ENCODE peak calls at places on chromosomes 16 and 17, in eight cellular contexts. V is stomach; F is T-cell; T is A172; X is HFF-Myc; Y is activated naive CD4-positive, alpha-beta T cell; B is pancreas; E is stimulated activated CD8-positive, alpha-beta memory T cell treated with anti-CD3 and anti-CD28 coated beads, Interleukin-4, amount 100 ng/mL, for 24 hours. C is an unnamed sample.

GRCh38 chr16:71507061-71507460 is 17.9 kb upstream of the ZNF19 start:
- DNase-seq in B (no peak), V (no peak), T (no peak), Y (no peak), F (no peak), X (no peak), E (no peak), C (no peak)

GRCh38 chr16:87570564-87570937 is 31.8 kb upstream of the JPH3 start:
- DNase-seq in T (no peak), Y (no peak), B (no peak), F (no peak), E (no peak), X (no peak), V (no peak), C (no peak)

GRCh38 chr17:57257911-57258885 is 1.9 kb downstream of the MSI2 start:
- DNase-seq in F (no peak), E (no peak), V (no peak), B (no peak), Y (no peak), T (no peak), X (no peak), C (peak)

GRCh38 chr17:79631640-79632431 is 21.0 kb upstream of the RBFOX3 start:
- DNase-seq in V (peak), T (no peak), Y (no peak), F (no peak), X (no peak), E (no peak), B (no peak), C (no peak)

GRCh38 chr17:80877095-80877828 is 114.4 kb upstream of the CHMP6 start:
- DNase-seq in B (no peak), Y (no peak), T (no peak), V (no peak), X (no peak), E (peak), F (no peak), C (peak)

GRCh38 chr17:38881600-38882191 is 11.8 kb downstream of the LASP1 start:
- DNase-seq in B (no peak), F (no peak), Y (no peak), T (no peak), V (peak), E (no peak), X (no peak), C (no peak)

GRCh38 chr17:17784599-17785264 is 52.1 kb downstream of the SREBF1 start:
- DNase-seq in T (no peak), X (no peak), Y (peak), V (peak), B (no peak), E (no peak), F (no peak), C (no peak)

GRCh38 chr17:37821025-37821713 is 76.3 kb upstream of the HNF1B start:
- DNase-seq in E (no peak), Y (no peak), X (no peak), T (peak), B (no peak), V (no peak), F (no peak), C (no peak)

GRCh38 chr17:61312406-61313295 is 87.0 kb upstream of the TBX2 start:
- DNase-seq in B (no peak), V (no peak), E (no peak), Y (no peak), F (no peak), T (no peak), X (no peak), C (no peak)

GRCh38 chr17:6995500-6996255 is at the start of gene ALOX12:
- DNase-seq in T (no peak), V (peak), B (no peak), Y (no peak), F (no peak), E (no peak), X (no peak), C (no peak)

GRCh38 chr17:29844339-29845048 is 85.5 kb downstream of the SSH2 start:
- DNase-seq in F (no peak), E (no peak), B (no peak), V (no peak), X (no peak), Y (no peak), T (no peak), C (no peak)